ENCODE peak calls at places on chromosome 2, in nine cellular contexts. B, S, N, J, R, P, L, W and H are unnamed samples.

GRCh38 chr2:241234066-241234790 is 45.8 kb downstream of the ANO7 start:
- DNase-seq in P (no peak), R (no peak), L (no peak), W (no peak), B (no peak), S (no peak), N (no peak), J (no peak), H (no peak)

GRCh38 chr2:121239471-121239870 is 45.5 kb downstream of the TFCP2L1 start:
- DNase-seq in W (no peak), L (no peak), B (no peak), N (no peak), S (no peak), R (no peak), P (no peak), J (no peak), H (no peak)

GRCh38 chr2:74063486-74063885 is 78.8 kb downstream of the TET3 start:
- DNase-seq in B (no peak), J (no peak), S (no peak), N (no peak), R (no peak), P (no peak), L (no peak), W (no peak), H (no peak)

GRCh38 chr2:201644001-201644400 is 698 bp upstream of the TMEM237 start:
- DNase-seq in B (no peak), W (no peak), S (no peak), R (no peak), J (no peak), P (no peak), N (peak), L (peak), H (no peak)

GRCh38 chr2:49807689-49808088 is 653.4 kb upstream of the FSHR start:
- DNase-seq in S (no peak), P (no peak), J (no peak), B (no peak), N (no peak), L (no peak), R (no peak), W (no peak), H (no peak)

GRCh38 chr2:105919826-105920225 is 175.1 kb downstream of the NCK2 start:
- DNase-seq in W (peak), R (no peak), L (no peak), N (peak), B (peak), J (no peak), S (no peak), P (peak), H (no peak)

GRCh38 chr2:62505109-62505508 is 886 bp downstream of the TMEM17 start:
- DNase-seq in W (no peak), N (no peak), J (no peak), R (no peak), B (no peak), P (no peak), L (no peak), S (no peak), H (no peak)

GRCh38 chr2:235224410-235224809 is 269.4 kb upstream of the AGAP1 start:
- DNase-seq in S (no peak), W (no peak), L (no peak), P (no peak), J (no peak), R (no peak), B (no peak), N (no peak), H (no peak)

GRCh38 chr2:202221873-202222272 is 16.5 kb downstream of the SUMO1 start:
- DNase-seq in S (no peak), L (no peak), P (no peak), B (no peak), W (no peak), J (no peak), R (no peak), N (peak), H (no peak)

GRCh38 chr2:237244976-237245646 is 159.4 kb downstream of the COPS8 start:
- DNase-seq in R (no peak), L (no peak), B (no peak), N (peak), P (no peak), W (no peak), S (no peak), J (no peak), H (no peak)

GRCh38 chr2:162114291-162114690 is 37.8 kb downstream of the GCG start:
- DNase-seq in R (no peak), P (no peak), S (no peak), L (no peak), J (no peak), B (no peak), N (no peak), W (no peak), H (no peak)

GRCh38 chr2:157783180-157783579 is 93.0 kb downstream of the ACVR1 start:
- DNase-seq in B (no peak), S (no peak), W (no peak), J (no peak), R (no peak), P (no peak), N (no peak), L (no peak), H (no peak)

GRCh38 chr2:10668402-10669012 is 21.3 kb downstream of the NOL10 start:
- DNase-seq in L (peak), R (no peak), P (peak), B (peak), S (no peak), W (peak), J (no peak), N (peak), H (no peak)

GRCh38 chr2:236040600-236041328 is 127.4 kb downstream of the GBX2 start:
- DNase-seq in S (no peak), J (no peak), P (no peak), R (no peak), W (no peak), B (no peak), N (no peak), L (no peak), H (no peak)

GRCh38 chr2:169108098-169108884 is 38.9 kb downstream of the DHRS9 start:
- DNase-seq in S (no peak), N (no peak), J (no peak), P (no peak), W (no peak), L (no peak), B (no peak), R (no peak), H (no peak)

GRCh38 chr2:196587739-196588138 is 51.8 kb upstream of the CCDC150 start:
- DNase-seq in B (no peak), N (no peak), J (no peak), L (no peak), P (no peak), S (no peak), R (no peak), W (no peak), H (no peak)

GRCh38 chr2:48049371-48049770 is 143.1 kb upstream of the FBXO11 start:
- DNase-seq in L (no peak), N (no peak), J (no peak), S (no peak), W (no peak), P (no peak), R (no peak), B (no peak), H (no peak)

GRCh38 chr2:202583709-202584219 is 51.0 kb upstream of the FAM117B start:
- DNase-seq in W (no peak), B (no peak), J (no peak), P (no peak), N (no peak), R (no peak), S (no peak), L (no peak), H (no peak)

GRCh38 chr2:140659293-140659692 is 1471.5 kb downstream of the LRP1B start:
- DNase-seq in W (no peak), J (no peak), P (no peak), S (no peak), R (no peak), N (no peak), B (no peak), L (no peak), H (no peak)

GRCh38 chr2:216477283-216478035 is 21.2 kb upstream of the RPL37A start:
- DNase-seq in N (peak), R (no peak), J (no peak), P (no peak), B (no peak), S (no peak), L (no peak), W (no peak), H (no peak)

GRCh38 chr2:239376942-239377531 is 23.8 kb downstream of the HDAC4 start:
- DNase-seq in R (peak), S (no peak), L (no peak), W (no peak), J (no peak), B (no peak), P (no peak), N (no peak), H (no peak)

GRCh38 chr2:85792783-85793441 is 39.1 kb downstream of the ATOH8 start:
- DNase-seq in B (no peak), J (no peak), L (no peak), R (no peak), W (no peak), S (no peak), N (peak), P (no peak), H (no peak)

GRCh38 chr2:185044323-185044874 is 446.1 kb downstream of the ZNF804A start:
- DNase-seq in P (no peak), R (no peak), J (no peak), W (no peak), L (no peak), S (no peak), B (no peak), N (no peak), H (no peak)

GRCh38 chr2:8306530-8307351 is 375.1 kb upstream of the ID2 start:
- DNase-seq in R (no peak), P (peak), S (no peak), L (no peak), N (peak), B (no peak), J (no peak), W (no peak), H (no peak)

GRCh38 chr2:231039821-231040364 is 2.6 kb downstream of the C2orf72 start:
- DNase-seq in B (no peak), W (no peak), L (no peak), S (no peak), R (no peak), N (no peak), P (no peak), J (no peak), H (no peak)

GRCh38 chr2:73994544-73994831 is 9.8 kb downstream of the TET3 start:
- DNase-seq in L (no peak), R (no peak), N (no peak), P (no peak), S (no peak), W (no peak), B (no peak), J (no peak), H (no peak)

GRCh38 chr2:158713523-158714138 is 81.5 kb upstream of the DAPL1 start:
- DNase-seq in N (peak), B (no peak), S (no peak), L (no peak), W (no peak), P (no peak), R (no peak), J (no peak), H (no peak)

GRCh38 chr2:68093634-68094033 is 30.8 kb upstream of the C1D start:
- DNase-seq in B (no peak), P (no peak), N (no peak), R (no peak), W (no peak), S (no peak), J (no peak), L (no peak), H (no peak)

GRCh38 chr2:140348826-140349225 is 1568.6 kb upstream of the NXPH2 start:
- DNase-seq in L (no peak), R (no peak), B (no peak), S (no peak), J (no peak), W (no peak), N (no peak), P (no peak), H (no peak)

GRCh38 chr2:63300835-63301234 is 250.2 kb downstream of the OTX1 start:
- DNase-seq in N (no peak), L (no peak), R (no peak), B (no peak), W (no peak), P (peak), J (no peak), S (no peak), H (no peak)

GRCh38 chr2:23146011-23146410 is 239.0 kb upstream of the KLHL29 start:
- DNase-seq in P (no peak), J (no peak), S (no peak), N (no peak), W (no peak), B (no peak), L (no peak), R (no peak), H (no peak)

GRCh38 chr2:26238301-26238958 is 6.0 kb downstream of the HADHA start:
- DNase-seq in B (no peak), R (no peak), S (no peak), W (no peak), N (no peak), J (no peak), P (no peak), L (no peak), H (no peak)

GRCh38 chr2:105385703-105386540 is 12.9 kb downstream of the FHL2 start:
- DNase-seq in B (no peak), S (no peak), R (no peak), W (no peak), N (no peak), J (no peak), L (no peak), P (no peak), H (no peak)

GRCh38 chr2:241111443-241111810 is 9.3 kb upstream of the MTERF4 start:
- DNase-seq in P (peak), W (no peak), J (no peak), B (no peak), R (no peak), N (no peak), S (no peak), L (no peak), H (no peak)

GRCh38 chr2:177629357-177630000 is 236.9 kb downstream of the AGPS start:
- DNase-seq in L (no peak), W (no peak), N (no peak), B (no peak), P (peak), J (no peak), S (no peak), R (no peak), H (no peak)

GRCh38 chr2:85397925-85398331 is 12.2 kb downstream of the CAPG start:
- DNase-seq in B (no peak), R (no peak), S (no peak), L (peak), W (no peak), J (no peak), N (no peak), P (no peak), H (no peak)

GRCh38 chr2:20236496-20236895 is 11.6 kb upstream of the SDC1 start:
- DNase-seq in B (no peak), S (no peak), W (no peak), R (no peak), L (no peak), N (no peak), P (no peak), J (no peak), H (no peak)
- TF ChIP-seq CTCF in B (no peak), S (no peak), W (no peak), R (no peak), L (no peak), N (no peak), P (no peak), J (no peak), H (no peak)

DNA sequence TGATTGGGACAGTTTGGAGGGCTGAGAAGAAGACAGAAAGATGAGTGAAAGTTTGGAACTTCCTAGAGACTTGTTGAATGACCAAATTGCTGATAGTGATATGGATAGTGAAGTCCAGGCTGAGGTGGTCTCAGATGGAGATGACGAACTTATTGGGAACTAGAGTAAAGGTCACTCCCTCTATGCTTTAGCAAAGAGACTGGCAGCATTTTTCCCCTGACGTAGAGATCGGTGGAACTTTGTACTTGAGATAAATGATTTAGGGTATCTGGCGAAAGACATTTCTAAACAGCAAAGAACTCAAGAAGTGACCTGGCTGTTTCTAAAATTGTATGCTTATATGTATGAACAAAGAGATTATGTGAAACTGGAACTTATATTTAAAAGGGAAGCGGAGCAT is 221.2 kb upstream of the KCNJ3 start:
- DNase-seq in P (no peak), W (no peak), J (no peak), R (no peak), N (no peak), L (no peak), S (no peak), B (no peak), H (no peak)
- TF ChIP-seq CTCF in P (no peak), W (no peak), J (no peak), R (no peak), N (no peak), L (no peak), S (no peak), B (no peak), H (no peak)

GRCh38 chr2:132448771-132449170 is 32.2 kb downstream of the GPR39 start:
- DNase-seq in L (no peak), S (no peak), J (no peak), B (peak), P (no peak), W (peak), N (peak), R (no peak), H (no peak)
- TF ChIP-seq CTCF in L (no peak), S (peak), J (peak), B (peak), P (peak), W (peak), N (peak), R (no peak), H (peak)

GRCh38 chr2:208148803-208149202 is 2.8 kb upstream of the CRYGB start:
- DNase-seq in J (no peak), L (no peak), N (no peak), P (no peak), B (no peak), R (no peak), W (no peak), S (no peak), H (no peak)
- TF ChIP-seq CTCF in J (no peak), L (no peak), N (no peak), P (no peak), B (peak), R (no peak), W (peak), S (no peak), H (peak)

DNA sequence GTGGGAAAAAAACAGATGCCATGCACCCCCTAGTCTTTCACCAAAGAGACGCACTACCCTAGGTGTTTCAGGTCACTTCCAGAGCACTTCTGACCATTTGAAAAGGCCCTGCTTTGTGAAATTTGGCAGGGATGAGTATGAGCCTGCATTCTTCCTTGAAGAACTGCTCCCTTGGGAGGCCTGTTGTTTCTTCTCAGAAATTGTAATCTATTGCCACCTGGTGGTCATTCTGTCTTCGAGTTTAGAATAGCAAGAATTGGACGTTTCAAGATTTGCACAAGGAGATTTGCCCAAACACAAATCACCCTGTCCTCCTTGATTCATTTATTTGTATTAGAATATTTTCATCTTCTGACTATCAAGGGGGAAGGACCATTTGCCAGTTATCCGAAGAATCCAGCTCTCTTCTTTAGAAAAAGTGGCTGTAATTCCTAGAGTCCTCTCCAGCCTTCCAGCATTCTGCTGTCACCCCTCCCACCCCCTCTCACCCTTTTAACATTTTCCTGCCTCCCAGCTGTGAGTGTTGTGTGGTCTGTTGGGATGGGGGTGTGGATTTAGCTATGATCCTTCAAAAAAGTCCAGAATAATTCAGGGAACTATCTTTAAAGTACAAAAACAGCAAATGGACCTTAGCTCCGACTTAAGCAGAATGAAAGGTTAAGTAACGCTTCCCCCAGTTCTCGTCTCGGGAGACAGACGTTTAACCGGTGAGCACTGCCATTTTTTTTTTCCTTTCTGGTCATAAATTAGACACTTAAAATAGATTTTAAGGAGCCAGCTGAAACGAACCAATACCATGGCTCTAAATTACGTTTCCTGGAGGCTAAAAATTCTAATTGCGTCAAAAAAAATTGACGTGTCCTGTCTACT is 3.7 kb upstream of the GAD1 start:
- DNase-seq in J (no peak), S (no peak), W (peak), R (no peak), L (peak), N (peak), P (peak), B (peak), H (no peak)
- TF ChIP-seq CTCF in J (peak), S (peak), W (peak), R (peak), L (peak), N (peak), P (peak), B (peak), H (peak)

GRCh38 chr2:17190527-17190926 is 327.7 kb downstream of the RAD51AP2 start:
- DNase-seq in P (no peak), B (no peak), R (no peak), N (no peak), S (no peak), L (no peak), W (no peak), J (no peak), H (no peak)
- TF ChIP-seq CTCF in P (no peak), B (no peak), R (no peak), N (no peak), S (no peak), L (no peak), W (no peak), J (no peak), H (no peak)

GRCh38 chr2:136117909-136118818 is at the start of gene CXCR4:
- DNase-seq in R (peak), W (peak), J (peak), P (peak), S (no peak), N (peak), L (peak), B (peak), H (peak)
- TF ChIP-seq CTCF in R (no peak), W (no peak), J (no peak), P (no peak), S (no peak), N (no peak), L (no peak), B (peak), H (peak)

DNA sequence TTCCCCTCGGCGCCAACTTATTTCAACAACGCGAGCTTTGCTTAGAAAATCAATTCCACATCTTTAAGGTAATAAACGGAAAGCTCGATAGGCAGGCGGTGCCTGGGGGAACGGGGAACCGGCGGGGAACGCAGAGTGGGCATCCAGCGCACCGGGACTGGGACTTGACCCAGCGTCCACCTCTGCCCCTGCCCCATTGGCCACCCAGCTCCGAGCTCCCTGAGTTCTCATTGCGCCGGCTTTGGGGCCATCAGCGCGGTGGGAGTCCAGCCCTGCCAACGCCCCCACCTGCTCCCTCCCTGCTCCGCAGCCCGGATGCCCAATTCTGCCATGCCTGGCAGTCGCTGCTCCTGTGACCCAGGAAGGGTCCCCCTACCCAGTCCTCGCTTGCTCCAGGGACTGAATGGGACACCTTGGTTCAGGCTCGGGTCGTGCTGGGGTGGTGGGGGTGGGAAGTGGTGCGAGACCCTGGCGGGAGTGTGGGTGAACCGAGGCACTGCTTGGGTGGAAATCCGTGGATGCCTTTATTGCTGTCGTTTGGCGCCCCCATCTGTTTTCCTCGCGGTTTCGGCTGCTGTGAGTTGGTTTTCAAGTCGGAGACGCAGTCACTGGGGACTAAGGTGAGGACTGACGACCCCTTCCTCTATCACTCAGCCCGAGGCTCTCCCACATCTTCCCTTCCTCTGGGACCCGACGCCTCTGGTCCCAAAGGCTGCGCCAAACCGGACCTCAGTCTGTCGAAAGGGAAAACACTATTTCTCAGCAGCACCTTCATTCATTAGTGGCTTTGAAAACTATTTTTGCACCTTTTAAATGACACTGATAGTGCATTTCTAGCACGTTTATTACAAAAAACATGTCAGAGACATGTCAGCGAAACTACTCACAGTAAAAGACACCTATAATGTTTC is 2.4 kb upstream of the EVX2 start:
- DNase-seq in L (no peak), S (no peak), R (no peak), P (peak), B (no peak), W (peak), J (no peak), N (peak), H (peak)
- TF ChIP-seq CTCF in L (peak), S (peak), R (no peak), P (peak), B (peak), W (no peak), J (peak), N (peak), H (peak)